ENCODE peak calls at places on chromosomes 6 and 20, in ten cellular contexts. L, M, A, G, F, Y, B, W, V and X are unnamed samples.

GRCh38 chr20:16284385-16285100 is 288.7 kb downstream of the KIF16B start:
- DNase-seq in F (no peak), G (no peak), B (no peak), M (no peak), W (no peak), V (no peak), L (no peak), A (no peak), Y (no peak), X (no peak)

GRCh38 chr6:24660100-24660499 is 6.6 kb downstream of the TDP2 start:
- DNase-seq in W (no peak), B (no peak), Y (no peak), L (no peak), V (no peak), A (no peak), F (no peak), M (no peak), G (no peak), X (no peak)

GRCh38 chr6:2999005-2999620 is 581 bp upstream of the NQO2 start:
- DNase-seq in F (no peak), A (peak), G (no peak), V (peak), M (peak), B (peak), Y (no peak), L (no peak), W (no peak), X (no peak)

GRCh38 chr6:104951677-104952076 is 5.2 kb upstream of the LIN28B start:
- DNase-seq in M (no peak), V (no peak), G (no peak), L (no peak), F (no peak), W (no peak), B (no peak), Y (no peak), A (no peak), X (no peak)

GRCh38 chr6:81614292-81614691 is 138.2 kb downstream of the TENT5A start:
- DNase-seq in A (peak), W (no peak), Y (no peak), L (no peak), F (peak), B (peak), M (no peak), G (no peak), V (peak), X (no peak)

GRCh38 chr6:166515072-166515810 is 71.2 kb downstream of the RAMACL start:
- DNase-seq in V (peak), Y (peak), W (no peak), G (no peak), M (no peak), A (no peak), L (no peak), F (peak), B (peak), X (no peak)

GRCh38 chr6:28134015-28134414 is 7.7 kb upstream of the ZKSCAN8 start:
- DNase-seq in G (no peak), L (no peak), M (no peak), F (peak), A (peak), W (no peak), Y (no peak), B (peak), V (no peak), X (no peak)

GRCh38 chr20:62609170-62609786 is 33.0 kb upstream of the SLCO4A1 start:
- DNase-seq in B (no peak), Y (no peak), L (no peak), F (no peak), G (no peak), M (no peak), A (no peak), W (no peak), V (no peak), X (no peak)

GRCh38 chr20:51978081-51978501 is 175.8 kb upstream of the SALL4 start:
- DNase-seq in B (no peak), A (no peak), G (no peak), M (no peak), F (no peak), W (no peak), V (no peak), L (no peak), Y (no peak), X (no peak)

GRCh38 chr6:22043284-22043962 is 253.4 kb downstream of the PRL start:
- DNase-seq in B (peak), M (peak), W (peak), Y (no peak), F (no peak), V (no peak), G (no peak), A (no peak), L (no peak), X (no peak)

GRCh38 chr6:39102821-39103136 is 12.2 kb downstream of the SAYSD1 start:
- DNase-seq in Y (no peak), A (no peak), G (no peak), B (peak), F (no peak), W (no peak), M (no peak), V (no peak), L (no peak), X (no peak)

GRCh38 chr6:106513813-106514212 is 115.5 kb downstream of the RTN4IP1 start:
- DNase-seq in F (peak), A (no peak), W (no peak), B (peak), V (no peak), L (no peak), Y (no peak), M (no peak), G (no peak), X (no peak)

GRCh38 chr20:32505723-32506473 is 79.2 kb downstream of the NOL4L start:
- DNase-seq in Y (no peak), F (no peak), A (no peak), G (no peak), M (no peak), V (no peak), W (peak), B (no peak), L (no peak), X (no peak)

GRCh38 chr6:42498473-42499128 is 46.9 kb upstream of the TRERF1 start:
- DNase-seq in W (peak), A (no peak), M (no peak), G (no peak), Y (no peak), L (no peak), B (no peak), V (no peak), F (no peak), X (no peak)